ENCODE peak calls at places on chromosome 1, in seven cellular contexts. V is fibroblast of lung; W is kidney epithelial cell; U is Calu3; M is choroid plexus epithelial cell; G is progenitor cell of endocrine pancreas; L is CD4-positive, alpha-beta T cell. E is an unnamed sample.

GRCh38 chr1:79775402-79775801 is 768.9 kb upstream of the ADGRL4 start:
- DNase-seq in M (no peak), L (no peak), V (no peak), W (no peak), G (no peak), U (no peak), E (no peak)

GRCh38 chr1:12528021-12528852 is 89.8 kb downstream of the DHRS3 start:
- DNase-seq in L (no peak), V (peak), W (no peak), M (peak), U (peak), G (no peak), E (no peak)

GRCh38 chr1:116440731-116441130 is 67.7 kb downstream of the ATP1A1 start:
- DNase-seq in M (no peak), U (no peak), L (no peak), G (no peak), W (no peak), V (no peak), E (no peak)

GRCh38 chr1:203196371-203196770 is 9.9 kb upstream of the CHI3L1 start:
- DNase-seq in G (no peak), L (no peak), W (no peak), U (no peak), V (peak), M (peak), E (no peak)

GRCh38 chr1:214076341-214077035 is 88.7 kb downstream of the PROX1 start:
- DNase-seq in L (no peak), W (no peak), M (no peak), U (no peak), G (no peak), V (no peak), E (no peak)

GRCh38 chr1:110133436-110133835 is 16.9 kb upstream of the SLC6A17 start:
- DNase-seq in L (no peak), G (no peak), V (peak), W (no peak), U (no peak), M (no peak), E (no peak)

GRCh38 chr1:18243503-18244175 is 136.0 kb downstream of the IGSF21 start:
- DNase-seq in W (no peak), L (no peak), U (no peak), G (no peak), M (no peak), V (no peak), E (no peak)

GRCh38 chr1:106517218-106517617 is 539.3 kb upstream of the PRMT6 start:
- DNase-seq in G (no peak), V (peak), W (no peak), U (no peak), M (no peak), L (no peak), E (no peak)

GRCh38 chr1:230414102-230414501 is 12.0 kb downstream of the PGBD5 start:
- DNase-seq in L (no peak), U (no peak), V (no peak), W (no peak), G (no peak), M (no peak), E (no peak)

GRCh38 chr1:182913401-182913800 is 39.6 kb downstream of the SHCBP1L start:
- DNase-seq in U (no peak), W (no peak), G (no peak), L (no peak), V (no peak), M (no peak), E (no peak)

GRCh38 chr1:226407497-226408284 is at the start of gene PARP1:
- DNase-seq in L (peak), W (no peak), G (peak), U (peak), M (peak), V (peak), E (peak)

GRCh38 chr1:32291145-32291707 is 657 bp upstream of the HDAC1 start:
- DNase-seq in G (no peak), M (peak), L (no peak), U (no peak), V (peak), W (no peak), E (no peak)

GRCh38 chr1:105000793-105001192 is 1251.1 kb downstream of the AMY1C start:
- DNase-seq in M (no peak), G (no peak), V (no peak), U (no peak), L (no peak), W (no peak), E (no peak)

GRCh38 chr1:65362545-65362944 is 53.2 kb downstream of the DNAJC6 start:
- DNase-seq in L (no peak), U (peak), G (no peak), W (no peak), V (no peak), M (no peak), E (no peak)

GRCh38 chr1:192575499-192576189 is at the start of gene RGS1:
- DNase-seq in M (peak), V (no peak), W (no peak), U (no peak), G (no peak), L (peak), E (no peak)

GRCh38 chr1:32939655-32940371 is 24.8 kb downstream of the RNF19B start:
- DNase-seq in V (peak), U (peak), G (no peak), L (no peak), M (peak), W (peak), E (no peak)

GRCh38 chr1:226097866-226098625 is 35.5 kb downstream of the H3-3A start:
- DNase-seq in U (no peak), W (no peak), M (peak), V (peak), G (no peak), L (no peak), E (peak)

GRCh38 chr1:244319283-244320132 is 132.2 kb downstream of the ADSS2 start:
- DNase-seq in L (no peak), V (peak), G (no peak), M (peak), W (peak), U (no peak), E (peak)

GRCh38 chr1:220770245-220770913 is 16.3 kb upstream of the MTARC1 start:
- DNase-seq in V (no peak), U (no peak), M (no peak), G (no peak), L (no peak), W (no peak), E (no peak)

GRCh38 chr1:211017066-211017691 is 116.8 kb downstream of the KCNH1 start:
- DNase-seq in U (no peak), W (no peak), V (peak), G (no peak), L (no peak), M (no peak), E (no peak)

GRCh38 chr1:20165522-20165951 is 20.4 kb upstream of the UBXN10 start:
- DNase-seq in L (no peak), V (no peak), G (no peak), U (no peak), M (peak), W (no peak), E (no peak)
- TF ChIP-seq CTCF in L (peak), V (peak), G (peak), U (peak), M (peak), W (peak), E (peak)

DNA sequence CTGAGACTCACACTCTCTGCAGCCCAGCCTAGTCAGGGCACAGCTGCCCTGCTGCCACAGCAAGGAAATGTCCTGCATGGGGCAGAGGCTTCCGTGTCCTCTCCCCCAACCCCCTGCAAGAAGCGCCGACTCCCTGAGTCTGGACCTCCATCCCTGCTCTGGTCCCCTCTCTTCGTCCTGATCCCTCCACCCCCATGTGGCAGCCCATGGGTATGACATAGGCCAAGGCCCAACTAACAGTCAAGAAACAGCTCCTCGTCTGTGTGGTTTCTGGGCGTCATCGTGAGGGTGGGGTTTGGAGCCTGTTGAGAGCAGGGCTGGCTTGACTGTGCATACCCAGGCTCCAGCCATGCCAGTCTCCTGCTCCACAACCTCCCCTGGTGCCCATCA is 19.5 kb downstream of the FAAH start:
- DNase-seq in U (peak), V (no peak), G (no peak), W (no peak), M (peak), L (peak), E (no peak)
- TF ChIP-seq CTCF in U (peak), V (peak), G (peak), W (peak), M (peak), L (no peak), E (peak)

GRCh38 chr1:30179942-30180543 is 543.3 kb downstream of the MATN1 start:
- DNase-seq in V (no peak), L (no peak), W (no peak), M (no peak), G (no peak), U (no peak), E (no peak)
- TF ChIP-seq CTCF in V (no peak), L (no peak), W (no peak), M (no peak), G (no peak), U (no peak), E (no peak)

DNA sequence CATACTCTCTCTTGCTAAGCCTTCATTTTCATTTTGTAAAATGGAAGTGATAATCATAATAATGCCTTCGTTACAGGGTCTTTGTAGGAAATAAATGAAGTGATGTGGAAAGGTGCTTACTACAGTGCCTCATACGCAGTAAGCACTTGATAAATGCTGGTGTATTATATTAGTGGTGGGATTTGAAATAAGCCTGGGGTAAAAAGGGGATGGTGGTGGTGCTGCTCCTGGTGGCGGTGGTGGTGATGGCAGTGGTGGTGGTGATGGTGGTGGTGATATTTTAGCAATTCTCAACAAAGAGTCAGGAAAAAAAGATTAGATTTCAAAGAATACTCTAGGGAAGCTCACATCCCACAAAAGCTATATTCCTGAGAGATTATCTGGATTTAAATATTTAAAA is 35.5 kb upstream of the ATP1B1 start:
- DNase-seq in U (no peak), W (no peak), G (no peak), M (no peak), V (no peak), L (no peak), E (no peak)
- TF ChIP-seq CTCF in U (no peak), W (no peak), G (no peak), M (no peak), V (no peak), L (no peak), E (no peak)

GRCh38 chr1:6784560-6785317 is 515 bp upstream of the CAMTA1 start:
- DNase-seq in V (peak), U (peak), M (peak), W (peak), G (peak), L (peak), E (peak)

GRCh38 chr1:6785318-6785712 is at the start of gene CAMTA1:
- DNase-seq in V (no peak), L (no peak), M (no peak), W (no peak), G (no peak), U (no peak), E (no peak)

GRCh38 chr1:6783956-6784559 is 1.2 kb upstream of the CAMTA1 start:
- DNase-seq in L (no peak), W (no peak), M (peak), V (no peak), G (no peak), U (no peak), E (no peak)

GRCh38 chr1:6783221-6783620 is 2.0 kb upstream of the CAMTA1 start:
- DNase-seq in U (no peak), W (no peak), G (no peak), L (no peak), M (no peak), V (no peak), E (no peak)

DNA sequence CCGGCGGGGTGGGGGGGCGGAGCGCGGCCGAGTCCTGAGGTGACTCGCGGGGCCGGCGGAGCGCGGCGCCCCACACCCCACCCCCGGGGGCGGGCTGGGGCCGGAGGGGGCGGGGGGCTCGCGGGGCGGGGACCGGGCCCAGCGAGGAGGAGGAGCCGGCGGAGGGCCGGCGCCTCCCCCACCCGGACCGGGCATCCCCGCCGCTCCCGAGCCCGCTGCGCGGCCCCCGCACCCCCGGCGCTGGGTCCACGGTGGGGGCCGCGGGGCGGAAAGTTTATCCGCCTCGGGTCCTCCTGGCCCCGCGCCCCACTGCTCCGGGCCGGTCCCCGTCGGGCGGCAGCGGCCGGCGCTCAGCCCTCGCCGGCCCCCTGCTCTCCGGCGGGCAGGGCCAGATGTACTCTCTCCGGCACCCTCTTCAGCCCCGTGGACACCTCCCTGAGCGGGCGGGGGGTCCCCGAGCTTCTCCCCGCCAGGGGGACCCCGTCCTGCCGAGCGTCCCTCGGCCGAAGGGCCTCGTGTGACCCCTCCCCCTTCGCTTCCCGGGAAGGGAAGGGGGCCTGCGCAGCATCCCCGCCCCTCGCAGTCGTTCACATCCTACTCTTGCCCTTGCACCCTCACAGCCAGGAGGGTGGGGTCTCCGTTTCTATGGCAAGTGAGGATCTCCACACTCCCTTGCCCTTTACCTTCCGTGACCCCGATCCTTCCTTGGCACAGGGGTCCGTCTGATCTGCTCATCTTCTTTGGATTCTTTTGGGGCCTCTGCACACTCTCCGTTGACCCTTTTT is 659 bp downstream of the CAMTA1 start:
- DNase-seq in W (no peak), V (no peak), L (peak), G (peak), U (peak), M (peak), E (no peak)
- TF ChIP-seq CTCF in W (no peak), V (no peak), L (no peak), G (peak), U (peak), M (peak), E (peak)

GRCh38 chr1:93980320-93980744 is 71.1 kb upstream of the GCLM start:
- DNase-seq in W (no peak), M (peak), L (no peak), V (peak), G (no peak), U (peak), E (no peak)
- TF ChIP-seq CTCF in W (peak), M (peak), L (no peak), V (peak), G (peak), U (no peak), E (peak)

GRCh38 chr1:48229309-48229708 is 6.8 kb downstream of the SLC5A9 start:
- DNase-seq in U (no peak), W (no peak), V (no peak), G (no peak), M (no peak), L (no peak), E (no peak)

GRCh38 chr1:48225579-48225978 is 3.1 kb downstream of the SLC5A9 start:
- DNase-seq in W (no peak), M (no peak), V (no peak), U (no peak), L (no peak), G (no peak), E (no peak)

GRCh38 chr1:48232722-48233121 is 10.2 kb downstream of the SLC5A9 start:
- DNase-seq in U (no peak), M (no peak), G (no peak), W (no peak), L (no peak), V (no peak), E (no peak)

GRCh38 chr1:48227165-48228013 is 4.9 kb downstream of the SLC5A9 start:
- DNase-seq in U (no peak), W (no peak), M (no peak), V (no peak), L (no peak), G (no peak), E (no peak)

DNA sequence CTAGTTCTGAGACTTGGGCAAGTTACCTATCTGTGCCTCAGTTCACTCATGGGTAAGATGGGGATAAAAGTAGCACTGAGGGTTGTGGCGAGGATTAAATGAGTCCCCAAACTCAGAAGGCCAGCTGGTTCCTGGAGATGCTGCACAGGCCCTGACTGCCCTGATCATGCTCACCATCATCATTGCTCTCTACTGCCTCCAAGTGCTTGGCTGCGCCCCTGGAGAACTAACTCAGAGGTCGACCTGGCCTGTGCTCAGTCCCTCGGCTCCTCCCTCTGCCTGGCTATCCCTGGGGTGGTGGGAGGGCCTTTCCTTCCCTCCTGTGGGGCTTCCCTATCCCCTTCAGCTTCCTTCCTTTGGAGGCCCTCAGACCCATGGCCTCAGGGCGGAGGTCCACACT is 5.6 kb downstream of the SLC5A9 start:
- DNase-seq in V (no peak), G (no peak), W (no peak), L (no peak), U (peak), M (peak), E (no peak)
- TF ChIP-seq CTCF in V (no peak), G (peak), W (peak), L (no peak), U (peak), M (peak), E (peak)

GRCh38 chr1:155938220-155938627 is 3.2 kb upstream of the RXFP4 start:
- DNase-seq in W (peak), V (peak), G (no peak), M (peak), L (peak), U (peak), E (peak)
- TF ChIP-seq CTCF in W (peak), V (peak), G (peak), M (peak), L (peak), U (peak), E (peak)

GRCh38 chr1:179296356-179296755 is 2.8 kb downstream of the SOAT1 start:
- DNase-seq in U (no peak), W (no peak), G (no peak), L (no peak), V (no peak), M (no peak), E (no peak)

GRCh38 chr1:179288977-179289376 is 4.6 kb upstream of the SOAT1 start:
- DNase-seq in W (no peak), M (no peak), L (no peak), V (no peak), G (no peak), U (no peak), E (no peak)

GRCh38 chr1:179296831-179297377 is 3.3 kb downstream of the SOAT1 start:
- DNase-seq in U (no peak), G (no peak), W (no peak), M (no peak), V (no peak), L (no peak), E (no peak)

GRCh38 chr1:179295356-179295755 is 1.8 kb downstream of the SOAT1 start:
- DNase-seq in G (no peak), W (peak), L (no peak), M (no peak), U (peak), V (no peak), E (no peak)

DNA sequence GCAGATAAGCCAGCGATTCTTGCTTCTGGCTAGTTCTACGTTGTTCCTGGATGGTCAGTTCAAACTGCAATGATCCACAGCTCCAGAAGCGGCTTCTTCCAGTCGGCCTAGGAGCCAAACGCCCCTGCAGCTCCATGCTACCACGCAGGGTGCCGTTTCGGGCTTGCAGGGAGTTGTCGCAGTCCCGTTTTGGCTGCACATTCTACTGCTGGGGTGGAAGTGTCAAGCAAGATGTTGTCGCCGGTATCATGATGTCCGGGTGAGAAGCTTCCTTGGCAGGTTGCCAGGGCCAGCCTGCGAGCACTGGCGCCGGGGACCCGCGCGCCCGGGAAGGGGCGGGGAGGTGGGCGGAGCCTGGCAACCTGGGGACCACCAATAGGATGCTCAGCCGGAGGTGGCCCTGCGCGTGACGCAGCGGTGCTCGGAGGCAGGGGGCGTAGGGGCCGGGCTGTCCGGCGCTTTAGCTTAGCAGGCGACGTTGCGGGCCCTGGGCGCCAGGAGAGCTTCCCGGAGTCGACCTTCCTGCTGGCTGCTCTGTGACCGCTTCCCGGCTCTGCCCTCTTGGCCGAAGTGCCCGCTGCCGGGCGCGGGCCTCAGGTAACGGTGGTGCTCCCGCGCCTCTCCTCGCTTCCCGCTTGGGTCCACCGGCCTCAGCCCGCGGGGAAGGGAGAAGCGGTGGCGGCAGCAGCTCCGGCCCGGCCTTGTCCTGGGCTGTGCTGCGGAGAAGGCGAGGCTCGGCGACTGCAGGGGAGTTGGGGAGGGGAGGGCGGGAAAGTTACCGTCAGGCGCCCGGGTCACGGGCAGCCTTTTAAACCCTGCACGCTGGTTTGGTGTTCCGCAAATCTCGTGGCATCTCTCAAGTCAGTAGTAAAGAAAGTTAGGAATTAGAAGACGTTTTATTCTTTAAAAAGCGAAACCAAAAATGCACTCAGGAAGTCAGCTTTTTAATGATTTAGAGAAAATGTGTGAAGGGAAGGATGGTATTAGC is at the start of gene SOAT1:
- DNase-seq in M (peak), W (peak), L (peak), V (peak), U (peak), G (peak), E (peak)
- TF ChIP-seq CTCF in M (peak), W (no peak), L (no peak), V (peak), U (peak), G (peak), E (no peak)

GRCh38 chr1:29475256-29475800 is 239.0 kb downstream of the PTPRU start:
- DNase-seq in G (no peak), L (no peak), M (no peak), W (no peak), U (no peak), V (no peak), E (no peak)
- TF ChIP-seq CTCF in G (no peak), L (no peak), M (no peak), W (no peak), U (no peak), V (no peak), E (no peak)